ENCODE peak calls at places on chromosomes 3 and 15, in nine cellular contexts. R is IMR-90, Z is heart left ventricle, T is A549, C is uterus, F is GM12878, N is vagina, B is breast epithelium, E is HCT116. J is an unnamed sample.

GRCh38 chr15:78340243-78341056 is at the start of gene CRABP1:
- DNase-seq in R (no peak), Z (no peak), T (peak; percentile 27), C (no peak), F (no peak), N (no peak), B (no peak), E (no peak), J (no peak)

GRCh38 chr3:61068084-61068483 is 183.2 kb downstream of the FHIT start:
- DNase-seq in R (no peak), Z (no peak), T (no peak), C (no peak), F (no peak), N (no peak), B (no peak), E (no peak), J (no peak)

GRCh38 chr3:60431599-60431958 is 819.7 kb downstream of the FHIT start:
- DNase-seq in R (peak; percentile 48), Z (no peak), T (peak; percentile 1), C (no peak), F (no peak), N (no peak), B (no peak), E (no peak), J (no peak)

GRCh38 chr3:45227946-45228345 is 1.9 kb upstream of the TMEM158 start:
- DNase-seq in R (no peak), Z (no peak), T (no peak), C (no peak), F (no peak), N (no peak), B (no peak), E (no peak), J (no peak)

GRCh38 chr3:158094235-158094916 is 11.8 kb downstream of the SHOX2 start:
- DNase-seq in R (no peak), Z (peak; percentile 21), T (no peak), C (no peak), F (no peak), N (no peak), B (no peak), E (no peak), J (no peak)

GRCh38 chr15:69593981-69594966 is 141.7 kb downstream of the RPLP1 start:
- DNase-seq in R (peak; percentile 38), Z (peak; percentile 63), T (peak; percentile 98), C (peak; percentile 39), F (no peak), N (no peak), B (peak; percentile 90), E (no peak), J (peak; percentile 21)

GRCh38 chr15:88649286-88649733 is 10.5 kb downstream of the ISG20 start:
- DNase-seq in R (peak; percentile 99), Z (peak; percentile 77), T (peak; percentile 61), C (no peak), F (no peak), N (peak; percentile 91), B (no peak), E (peak; percentile 34), J (no peak)

GRCh38 chr3:69499899-69500316 is 114.0 kb upstream of the FRMD4B start:
- DNase-seq in R (no peak), Z (peak; percentile 63), T (no peak), C (no peak), F (no peak), N (no peak), B (no peak), E (no peak), J (peak; percentile 4)

GRCh38 chr3:100710355-100711198 is 1.3 kb downstream of the TFG start:
- DNase-seq in R (peak; percentile 77), Z (no peak), T (peak; percentile 82), C (no peak), F (peak; percentile 34), N (no peak), B (no peak), E (peak; percentile 31), J (peak; percentile 23)

GRCh38 chr15:44812029-44812517 is 75.7 kb downstream of the TRIM69 start:
- DNase-seq in R (no peak), Z (peak; percentile 31), T (no peak), C (no peak), F (no peak), N (no peak), B (no peak), E (no peak), J (no peak)

GRCh38 chr3:51353566-51354140 is 31.4 kb upstream of the MANF start:
- DNase-seq in R (peak; percentile 37), Z (no peak), T (no peak), C (no peak), F (no peak), N (no peak), B (no peak), E (no peak), J (no peak)

GRCh38 chr15:63968700-63969099 is 77.6 kb downstream of the DAPK2 start:
- DNase-seq in R (no peak), Z (no peak), T (no peak), C (no peak), F (no peak), N (peak; percentile 58), B (no peak), E (no peak), J (no peak)

GRCh38 chr15:56732135-56732880 is 1.0 kb downstream of the ZNF280D start:
- DNase-seq in R (peak; percentile 61), Z (peak; percentile 21), T (peak; percentile 10), C (no peak), F (no peak), N (no peak), B (no peak), E (no peak), J (no peak)

GRCh38 chr15:51024735-51025453 is 69.8 kb downstream of the TNFAIP8L3 start:
- DNase-seq in R (peak; percentile 14), Z (no peak), T (no peak), C (no peak), F (no peak), N (no peak), B (no peak), E (no peak), J (peak; percentile 36)

GRCh38 chr3:67790043-67790442 is 135.6 kb upstream of the SUCLG2 start:
- DNase-seq in R (peak; percentile 52), Z (no peak), T (peak; percentile 49), C (no peak), F (peak; percentile 27), N (no peak), B (no peak), E (peak; percentile 23), J (no peak)

GRCh38 chr3:134357914-134358811 is 16.1 kb downstream of the AMOTL2 start:
- DNase-seq in R (peak; percentile 96), Z (no peak), T (peak; percentile 82), C (peak; percentile 42), F (no peak), N (no peak), B (no peak), E (peak; percentile 52), J (peak; percentile 61)

GRCh38 chr15:94199725-94200124 is 31.6 kb upstream of the MCTP2 start:
- DNase-seq in R (no peak), Z (no peak), T (no peak), C (no peak), F (no peak), N (no peak), B (no peak), E (no peak), J (no peak)

DNA sequence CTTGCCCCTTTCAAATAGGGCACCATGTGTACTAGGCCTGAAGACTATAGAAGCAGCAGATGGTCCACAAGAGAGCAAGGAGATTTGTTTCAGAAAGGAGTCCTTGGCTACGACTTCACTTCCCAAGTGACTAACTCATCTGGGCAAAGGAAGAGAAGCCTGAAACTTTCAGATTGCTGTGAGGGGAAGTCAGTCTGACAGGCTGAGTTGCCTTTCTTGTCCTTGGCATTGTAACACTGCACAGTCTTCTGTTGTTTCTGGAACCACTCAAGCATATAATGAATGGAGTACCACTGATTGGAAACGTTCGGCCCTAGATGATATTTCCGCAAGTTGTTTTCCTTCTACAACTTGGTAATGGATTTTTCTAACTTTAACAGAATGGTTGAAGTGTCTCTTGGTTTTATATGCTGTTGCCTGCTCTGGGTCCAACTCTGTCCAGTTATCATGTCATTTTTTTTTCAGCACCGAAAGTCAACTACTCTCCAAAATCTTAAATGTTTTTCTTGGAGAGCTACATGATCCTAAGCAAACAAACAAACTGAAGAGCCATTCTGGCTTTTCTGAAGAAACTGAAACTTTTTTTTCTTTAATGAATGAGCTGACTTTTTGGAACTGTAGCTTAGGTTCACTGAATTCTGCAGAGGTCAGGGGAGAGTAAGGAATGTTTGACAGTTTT is 685.7 kb downstream of the MECOM start:
- DNase-seq in R (peak; percentile 44), Z (no peak), T (no peak), C (no peak), F (no peak), N (no peak), B (no peak), E (no peak), J (no peak)
- H3K4me3 ChIP-seq in R (no peak overlapping the region), Z (no peak overlapping the region), T (no peak overlapping the region), C (no peak overlapping the region), F (no peak overlapping the region), N (no peak overlapping the region), B (no peak overlapping the region), E (no peak overlapping the region), J (no peak overlapping the region)

GRCh38 chr15:35603298-35603697 is 57.3 kb upstream of the DPH6 start:
- DNase-seq in R (peak; percentile 88), Z (no peak), T (no peak), C (no peak), F (peak; percentile 25), N (no peak), B (no peak), E (no peak), J (no peak)

GRCh38 chr15:35605790-35606189 is 59.8 kb upstream of the DPH6 start:
- DNase-seq in R (no peak), Z (no peak), T (no peak), C (no peak), F (no peak), N (no peak), B (no peak), E (no peak), J (no peak)

DNA sequence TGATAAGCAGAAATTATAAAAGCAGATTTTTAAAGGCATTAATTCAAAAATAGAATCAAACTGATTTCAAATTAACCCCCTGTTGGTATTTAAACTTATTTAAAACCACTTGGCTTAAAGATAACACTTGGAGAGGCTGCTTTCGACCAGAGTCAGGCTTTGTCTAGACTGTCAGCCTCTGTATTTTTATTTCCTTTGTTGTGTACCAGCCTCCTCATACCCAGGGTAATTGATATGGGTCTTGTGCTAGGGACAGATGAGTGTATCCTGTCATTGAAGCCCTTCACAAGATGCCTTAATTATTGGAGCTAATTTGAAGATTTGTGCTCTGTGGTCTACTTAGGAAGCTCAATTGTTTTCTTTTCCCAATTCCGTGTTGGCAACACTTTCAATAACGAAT is 60.4 kb upstream of the DPH6 start:
- DNase-seq in R (no peak), Z (no peak), T (no peak), C (no peak), F (no peak), N (no peak), B (no peak), E (no peak), J (no peak)
- TF ChIP-seq POLR2A in R (no peak), Z (no peak), T (no peak), C (no peak), F (no peak), N (no peak), B (no peak), E (no peak), J (no peak)

GRCh38 chr3:4419386-4419785 is 47.7 kb downstream of the SUMF1 start:
- DNase-seq in R (no peak), Z (no peak), T (no peak), C (no peak), F (no peak), N (no peak), B (no peak), E (no peak), J (no peak)
- H3K27ac ChIP-seq in R (no peak overlapping the region), Z (no peak overlapping the region), T (no peak overlapping the region), C (no peak overlapping the region), F (no peak overlapping the region), N (no peak overlapping the region), B (no peak overlapping the region), E (no peak overlapping the region), J (no peak overlapping the region)

GRCh38 chr3:175274474-175275218 is 415.5 kb downstream of the NAALADL2 start:
- DNase-seq in R (no peak), Z (no peak), T (no peak), C (no peak), F (no peak), N (no peak), B (no peak), E (no peak), J (no peak)
- H3K4me3 ChIP-seq in R (no peak overlapping the region), Z (no peak overlapping the region), T (no peak overlapping the region), C (no peak overlapping the region), F (no peak overlapping the region), N (no peak overlapping the region), B (no peak overlapping the region), E (no peak overlapping the region), J (no peak overlapping the region)